ENCODE peak calls at places on chromosomes 4 and X, in seven cellular contexts. E, M, P, Z, S, F and J are unnamed samples.

GRCh38 chr4:75547647-75548387 is 8.0 kb upstream of the ODAPH start:
- DNase-seq in E (no peak), M (peak), P (no peak), Z (peak), S (peak), F (no peak), J (no peak)

GRCh38 chr4:6183740-6184139 is 16.6 kb downstream of the JAKMIP1 start:
- DNase-seq in E (peak), M (no peak), P (no peak), Z (no peak), S (no peak), F (no peak), J (no peak)

GRCh38 chr4:44447563-44448504 is 775 bp downstream of the KCTD8 start:
- DNase-seq in E (no peak), M (peak), P (no peak), Z (peak), S (no peak), F (no peak), J (peak)

GRCh38 chrX:41137589-41137988 is 52.3 kb downstream of the USP9X start:
- DNase-seq in E (no peak), M (no peak), P (no peak), Z (no peak), S (no peak), F (no peak), J (no peak)

GRCh38 chr4:26058537-26058936 is 144.5 kb downstream of the SMIM20 start:
- DNase-seq in E (peak), M (no peak), P (no peak), Z (peak), S (peak), F (no peak), J (peak)

GRCh38 chr4:8538703-8539567 is 41.3 kb upstream of the GPR78 start:
- DNase-seq in E (no peak), M (no peak), P (no peak), Z (no peak), S (no peak), F (peak), J (no peak)

GRCh38 chr4:3860913-3861636 is 94.9 kb downstream of the ADRA2C start:
- DNase-seq in E (no peak), M (no peak), P (no peak), Z (no peak), S (no peak), F (no peak), J (no peak)

GRCh38 chrX:39204349-39204748 is 403.1 kb downstream of the MID1IP1 start:
- DNase-seq in E (no peak), M (no peak), P (no peak), Z (no peak), S (no peak), F (no peak), J (no peak)

GRCh38 chr4:119227690-119228089 is 15.2 kb downstream of the USP53 start:
- DNase-seq in E (no peak), M (no peak), P (no peak), Z (no peak), S (no peak), F (no peak), J (no peak)

GRCh38 chrX:119790977-119791436 is 423 bp downstream of the RPL39 start:
- DNase-seq in E (peak), M (no peak), P (no peak), Z (no peak), S (no peak), F (no peak), J (peak)

GRCh38 chr4:175339100-175339707 is 421.0 kb downstream of the ADAM29 start:
- DNase-seq in E (no peak), M (no peak), P (no peak), Z (no peak), S (no peak), F (no peak), J (no peak)

GRCh38 chr4:25474690-25475089 is 97.6 kb downstream of the ANAPC4 start:
- DNase-seq in E (no peak), M (no peak), P (no peak), Z (no peak), S (no peak), F (no peak), J (no peak)

GRCh38 chrX:614136-614535 is 16.5 kb upstream of the SHOX start:
- DNase-seq in E (no peak), M (no peak), P (no peak), Z (peak), S (no peak), F (no peak), J (no peak)

GRCh38 chrX:152245231-152245630 is 106.9 kb upstream of the MAGEA10 start:
- DNase-seq in E (no peak), M (no peak), P (no peak), Z (no peak), S (no peak), F (peak), J (no peak)

GRCh38 chrX:152024710-152025109 is 50.2 kb upstream of the GABRE start:
- DNase-seq in E (no peak), M (no peak), P (no peak), Z (no peak), S (no peak), F (no peak), J (no peak)

GRCh38 chrX:105463483-105463882 is 243.0 kb upstream of the TEX13A start:
- DNase-seq in E (no peak), M (no peak), P (no peak), Z (no peak), S (no peak), F (no peak), J (no peak)